ENCODE peak calls at places on chromosomes 13 and 19, in nine cellular contexts. H is stimulated activated CD4-positive, alpha-beta T cell treated with anti-CD3 and anti-CD28 coated beads, Interleukin-1b, Interleukin-23, amount 100 ng/mL, for 24 hours; N is skeletal muscle cell; E is fibroblast of gingiva; F is left colon; T is ACHN; X is hepatic stellate cell; M is tibial artery; B is activated CD4-positive, CD25-positive, alpha-beta regulatory T cell treated with anti-CD3 and anti-CD28 coated beads, Interleukin-2, amount 50 U/mL, for 16 hours. P is an unnamed sample.

GRCh38 chr13:43805681-43806128 is 18.9 kb upstream of the ENOX1 start:
- DNase-seq in H (no peak), N (no peak), E (no peak), F (no peak), T (no peak), X (no peak), M (no peak), B (no peak), P (no peak)

GRCh38 chr13:31044658-31045620 is 112.5 kb downstream of the TEX26 start:
- DNase-seq in H (no peak), N (no peak), E (no peak), F (peak; percentile 13), T (peak; percentile 10), X (no peak), M (no peak), B (peak; percentile 11), P (no peak)

GRCh38 chr13:68107667-68108066 is 877.5 kb upstream of the PCDH9 start:
- DNase-seq in H (no peak), N (no peak), E (no peak), F (no peak), T (no peak), X (no peak), M (no peak), B (no peak), P (no peak)

GRCh38 chr13:111792956-111793355 is 274.0 kb upstream of the SOX1 start:
- DNase-seq in H (no peak), N (no peak), E (no peak), F (no peak), T (no peak), X (no peak), M (no peak), B (no peak), P (no peak)

GRCh38 chr19:51064534-51065220 is at the start of gene KLK13:
- DNase-seq in H (no peak), N (no peak), E (no peak), F (no peak), T (peak; percentile 1), X (no peak), M (no peak), B (no peak), P (no peak)

GRCh38 chr13:94710081-94710809 is 2.1 kb downstream of the SOX21 start:
- DNase-seq in H (no peak), N (no peak), E (no peak), F (no peak), T (no peak), X (no peak), M (no peak), B (no peak), P (no peak)

GRCh38 chr19:40254714-40255418 is 28.4 kb upstream of the CCNP start:
- DNase-seq in H (no peak), N (no peak), E (no peak), F (no peak), T (no peak), X (no peak), M (no peak), B (no peak), P (no peak)

GRCh38 chr13:111179908-111180756 is 65.0 kb downstream of the ARHGEF7 start:
- DNase-seq in H (no peak), N (no peak), E (no peak), F (no peak), T (no peak), X (peak; percentile 38), M (no peak), B (no peak), P (no peak)

GRCh38 chr19:39156230-39156890 is 30.8 kb downstream of the PAK4 start:
- DNase-seq in H (no peak), N (peak; percentile 8), E (no peak), F (no peak), T (no peak), X (no peak), M (no peak), B (no peak), P (no peak)

GRCh38 chr19:16223746-16224145 is 26.0 kb downstream of the AP1M1 start:
- DNase-seq in H (no peak), N (no peak), E (no peak), F (no peak), T (no peak), X (no peak), M (no peak), B (no peak), P (no peak)

GRCh38 chr19:47020992-47021496 is 1.4 kb downstream of the NPAS1 start:
- DNase-seq in H (no peak), N (no peak), E (no peak), F (no peak), T (no peak), X (peak; percentile 60), M (no peak), B (no peak), P (no peak)

GRCh38 chr19:37926711-37927110 is 19.7 kb downstream of the SIPA1L3 start:
- DNase-seq in H (no peak), N (no peak), E (no peak), F (no peak), T (no peak), X (no peak), M (no peak), B (no peak), P (no peak)

GRCh38 chr13:38415233-38415632 is 65.6 kb downstream of the UFM1 start:
- DNase-seq in H (no peak), N (no peak), E (no peak), F (no peak), T (no peak), X (no peak), M (no peak), B (no peak), P (no peak)

GRCh38 chr13:30119476-30119875 is 187.9 kb downstream of the KATNAL1 start:
- DNase-seq in H (no peak), N (no peak), E (peak; percentile 91), F (peak; percentile 35), T (peak; percentile 42), X (peak; percentile 81), M (no peak), B (no peak), P (no peak)

P was measured in AG04450.